ENCODE peak calls at places on chromosomes 13 and 19, in nine cellular contexts. K, R, T, P, Y, D, U, S and L are unnamed samples.

GRCh38 chr19:38265213-38265861 is 964 bp downstream of the SPINT2 start:
- DNase-seq in D (no peak), T (no peak), R (peak), U (peak), Y (no peak), S (peak), K (no peak), P (no peak), L (peak)

GRCh38 chr19:1355974-1356865 is 27.5 kb upstream of the NDUFS7 start:
- DNase-seq in R (peak), Y (no peak), K (no peak), P (no peak), U (no peak), D (no peak), T (peak), S (no peak), L (no peak)

GRCh38 chr13:20869540-20869939 is 33.0 kb downstream of the XPO4 start:
- DNase-seq in S (no peak), D (no peak), Y (no peak), T (no peak), U (peak), K (no peak), P (no peak), R (peak), L (no peak)

GRCh38 chr19:30339624-30340525 is 32.3 kb upstream of the ZNF536 start:
- DNase-seq in R (no peak), D (no peak), S (no peak), K (no peak), P (no peak), U (no peak), T (no peak), Y (no peak), L (no peak)

GRCh38 chr13:38563739-38564138 is 123.1 kb upstream of the FREM2 start:
- DNase-seq in Y (no peak), R (no peak), P (no peak), U (no peak), K (no peak), S (no peak), T (no peak), D (no peak), L (no peak)

GRCh38 chr13:67147257-67148218 is 82.6 kb downstream of the PCDH9 start:
- DNase-seq in T (peak), U (no peak), R (peak), Y (no peak), S (no peak), K (no peak), P (no peak), D (no peak), L (no peak)

GRCh38 chr19:46975918-46976782 is 43.5 kb upstream of the NPAS1 start:
- DNase-seq in Y (peak), K (no peak), S (no peak), P (peak), U (no peak), T (peak), R (peak), D (peak), L (peak)

GRCh38 chr19:10503002-10503789 is at the start of gene KEAP1:
- DNase-seq in S (no peak), K (no peak), P (no peak), U (peak), R (peak), T (peak), D (no peak), Y (peak), L (no peak)

GRCh38 chr19:50838239-50838638 is 4.9 kb upstream of the KLK15 start:
- DNase-seq in D (no peak), S (no peak), T (no peak), R (peak), U (no peak), K (no peak), P (no peak), Y (no peak), L (no peak)

GRCh38 chr19:54379187-54379678 is 14.5 kb upstream of the LAIR1 start:
- DNase-seq in T (no peak), U (no peak), S (no peak), D (no peak), P (no peak), Y (no peak), R (no peak), K (no peak), L (no peak)

GRCh38 chr13:38814331-38814730 is 127.5 kb downstream of the FREM2 start:
- DNase-seq in U (no peak), Y (no peak), P (no peak), R (no peak), T (no peak), D (no peak), K (no peak), S (no peak), L (peak)

GRCh38 chr19:17289489-17289888 is 7.8 kb downstream of the ANKLE1 start:
- DNase-seq in S (peak), R (peak), K (no peak), D (no peak), T (peak), U (no peak), Y (peak), P (peak), L (no peak)

GRCh38 chr13:52677823-52678222 is 25.2 kb downstream of the SUGT1 start:
- DNase-seq in T (no peak), S (no peak), Y (no peak), D (no peak), K (no peak), R (no peak), U (no peak), P (no peak), L (no peak)

GRCh38 chr19:56736571-56736970 is 65.0 kb upstream of the ZNF835 start:
- DNase-seq in R (no peak), U (no peak), K (no peak), S (no peak), Y (no peak), P (no peak), D (no peak), T (no peak), L (no peak)

GRCh38 chr13:99900960-99901359 is 70.6 kb downstream of the ZIC5 start:
- DNase-seq in T (no peak), K (no peak), P (no peak), R (no peak), U (no peak), D (no peak), S (no peak), Y (no peak), L (no peak)

GRCh38 chr19:8423821-8424223 is 10.7 kb downstream of the MARCHF2 start:
- DNase-seq in Y (no peak), K (no peak), U (peak), R (peak), S (no peak), P (no peak), T (peak), D (peak), L (peak)

GRCh38 chr13:76696370-76696769 is 189.8 kb downstream of the KCTD12 start:
- DNase-seq in R (peak), P (no peak), T (peak), U (no peak), K (no peak), S (no peak), Y (no peak), D (no peak), L (no peak)

GRCh38 chr13:112248909-112249592 is 127.1 kb upstream of the SPACA7 start:
- DNase-seq in T (no peak), R (no peak), D (no peak), U (no peak), S (no peak), P (no peak), Y (peak), K (no peak), L (no peak)

GRCh38 chr19:958967-959685 is 25.0 kb upstream of the WDR18 start:
- DNase-seq in D (no peak), S (no peak), T (peak), Y (no peak), U (no peak), K (no peak), P (no peak), R (peak), L (peak)

GRCh38 chr19:57814505-57815246 is at the start of gene ZNF552:
- DNase-seq in K (peak), P (peak), R (peak), U (peak), S (peak), Y (peak), T (peak), D (peak), L (peak)

GRCh38 chr19:54188224-54188871 is 1.0 kb downstream of the MBOAT7 start:
- DNase-seq in U (peak), P (no peak), R (peak), Y (no peak), K (no peak), T (peak), S (no peak), D (no peak), L (peak)

GRCh38 chr19:16457195-16457953 is 14.4 kb downstream of the EPS15L1 start:
- DNase-seq in K (no peak), D (no peak), R (peak), S (no peak), U (no peak), T (no peak), P (no peak), Y (peak), L (peak)

GRCh38 chr19:14770136-14770535 is 8.2 kb downstream of the ADGRE2 start:
- DNase-seq in T (no peak), P (no peak), D (no peak), S (no peak), R (no peak), K (no peak), U (no peak), Y (peak), L (no peak)

GRCh38 chr13:50130686-50131051 is 115.4 kb downstream of the KCNRG start:
- DNase-seq in T (peak), R (peak), K (no peak), U (no peak), Y (peak), P (no peak), S (peak), D (no peak), L (no peak)

GRCh38 chr13:47480121-47480520 is 521.0 kb downstream of the SUCLA2 start:
- DNase-seq in Y (no peak), S (no peak), T (peak), R (peak), U (no peak), D (peak), K (no peak), P (no peak), L (peak)

GRCh38 chr19:52665047-52665446 is 26.9 kb upstream of the ZNF83 start:
- DNase-seq in T (no peak), D (no peak), K (no peak), P (no peak), U (no peak), R (no peak), S (no peak), Y (no peak), L (no peak)

GRCh38 chr13:113298001-113298945 is 1.2 kb downstream of the LAMP1 start:
- DNase-seq in P (no peak), K (no peak), U (peak), S (no peak), R (peak), T (peak), Y (no peak), D (no peak), L (peak)

GRCh38 chr19:49863935-49864320 is 3.4 kb downstream of the PNKP start:
- DNase-seq in Y (no peak), D (no peak), K (no peak), S (no peak), T (no peak), R (no peak), U (no peak), P (no peak), L (no peak)

GRCh38 chr13:30569901-30570576 is 47.7 kb upstream of the USPL1 start:
- DNase-seq in S (no peak), U (no peak), P (peak), K (no peak), D (peak), Y (peak), R (peak), T (peak), L (peak)

GRCh38 chr19:30498707-30499106 is 126.5 kb downstream of the ZNF536 start:
- DNase-seq in Y (peak), K (no peak), T (no peak), U (no peak), D (no peak), P (peak), R (no peak), S (no peak), L (no peak)

GRCh38 chr13:80036845-80037504 is 304.0 kb downstream of the SPRY2 start:
- DNase-seq in T (no peak), U (peak), P (no peak), Y (no peak), R (no peak), S (peak), D (no peak), K (no peak), L (no peak)

GRCh38 chr13:44648392-44649117 is 72.4 kb upstream of the TSC22D1 start:
- DNase-seq in Y (no peak), K (no peak), S (no peak), R (peak), T (no peak), D (no peak), P (no peak), U (peak), L (peak)

GRCh38 chr13:64551755-64552154 is 2678.4 kb downstream of the PCDH9 start:
- DNase-seq in D (no peak), U (no peak), R (peak), P (no peak), T (peak), S (no peak), Y (no peak), K (no peak), L (peak)

GRCh38 chr19:611506-611869 is 21.8 kb downstream of the HCN2 start:
- DNase-seq in Y (no peak), T (peak), R (peak), S (no peak), D (peak), U (no peak), P (no peak), K (no peak), L (peak)

GRCh38 chr13:39364797-39365468 is 238.1 kb downstream of the LHFPL6 start:
- DNase-seq in T (peak), Y (no peak), P (no peak), R (peak), S (no peak), K (no peak), D (no peak), U (no peak), L (peak)

GRCh38 chr13:29886446-29886845 is 36.0 kb upstream of the UBL3 start:
- DNase-seq in U (no peak), D (no peak), R (no peak), Y (no peak), K (no peak), T (no peak), P (no peak), S (no peak), L (no peak)

GRCh38 chr19:32676186-32676894 is 692 bp downstream of the RGS9BP start:
- DNase-seq in K (no peak), T (no peak), P (no peak), D (no peak), R (no peak), S (peak), Y (peak), U (no peak), L (peak)

GRCh38 chr13:21703846-21704245 is 33.0 kb downstream of the FGF9 start:
- DNase-seq in T (no peak), U (no peak), Y (no peak), R (no peak), S (no peak), P (no peak), K (no peak), D (no peak), L (no peak)

GRCh38 chr19:7230826-7231225 is 63.4 kb downstream of the INSR start:
- DNase-seq in S (no peak), D (no peak), Y (no peak), R (no peak), U (no peak), K (no peak), T (no peak), P (no peak), L (no peak)

GRCh38 chr13:66237411-66238062 is 992.6 kb downstream of the PCDH9 start:
- DNase-seq in S (no peak), K (no peak), U (no peak), Y (no peak), T (no peak), D (no peak), P (no peak), R (peak), L (no peak)